ENCODE peak calls at places on chromosomes 11 and 22, in seven cellular contexts. C is stimulated activated CD4-positive, alpha-beta T cell treated with anti-CD3 and anti-CD28 coated beads, Interleukin-12 subunit alpha, Interleukin-12 subunit beta, amount 100 ng/mL, for 24 hours; L is hypothalamus; R is heart right ventricle; A is WERI-Rb-1; M is GM19239; V is T-helper 17 cell. P is an unnamed sample.

GRCh38 chr11:33540946-33541915 is 159.4 kb downstream of the C11orf91 start:
- DNase-seq in C (no peak), L (no peak), R (no peak), A (no peak), M (no peak), V (no peak), P (no peak)

GRCh38 chr11:32006799-32007388 is 84.0 kb upstream of the RCN1 start:
- DNase-seq in C (no peak), L (no peak), R (peak; percentile 6), A (peak; percentile 18), M (peak; percentile 20), V (no peak), P (peak; percentile 7)

GRCh38 chr11:119684361-119685072 is 44.5 kb downstream of the NECTIN1 start:
- DNase-seq in C (no peak), L (no peak), R (no peak), A (no peak), M (no peak), V (no peak), P (no peak)

GRCh38 chr22:38799265-38800002 is 5.5 kb upstream of the DNAL4 start:
- DNase-seq in C (no peak), L (no peak), R (no peak), A (no peak), M (no peak), V (no peak), P (no peak)

GRCh38 chr11:61362542-61362875 is 335 bp downstream of the TMEM138 start:
- DNase-seq in C (no peak), L (no peak), R (no peak), A (peak; percentile 25), M (no peak), V (peak; percentile 14), P (no peak)

GRCh38 chr11:13152264-13152663 is 125.3 kb upstream of the BMAL1 start:
- DNase-seq in C (no peak), L (no peak), R (no peak), A (no peak), M (no peak), V (no peak), P (no peak)

GRCh38 chr11:86802601-86803051 is 2.3 kb downstream of the PRSS23 start:
- DNase-seq in C (no peak), L (no peak), R (no peak), A (peak; percentile 66), M (no peak), V (no peak), P (no peak)

GRCh38 chr11:111320728-111321568 is 22.6 kb downstream of the POU2AF3 start:
- DNase-seq in C (no peak), L (no peak), R (no peak), A (no peak), M (no peak), V (no peak), P (no peak)

GRCh38 chr22:29306175-29306829 is at the start of gene GAS2L1:
- DNase-seq in C (no peak), L (peak; percentile 57), R (peak; percentile 89), A (peak; percentile 94), M (no peak), V (no peak), P (peak; percentile 21)

GRCh38 chr11:45275823-45276222 is 10.3 kb downstream of the SYT13 start:
- DNase-seq in C (no peak), L (no peak), R (no peak), A (no peak), M (no peak), V (no peak), P (peak; percentile 10)

GRCh38 chr11:441418-442274 is at the start of gene ANO9:
- DNase-seq in C (peak; percentile 23), L (no peak), R (no peak), A (peak; percentile 49), M (peak; percentile 96), V (peak; percentile 51), P (no peak)

GRCh38 chr11:75126564-75126963 is 24.3 kb upstream of the SLCO2B1 start:
- DNase-seq in C (no peak), L (no peak), R (no peak), A (no peak), M (no peak), V (no peak), P (no peak)

GRCh38 chr11:47152953-47153950 is 23.4 kb downstream of the ARFGAP2 start:
- DNase-seq in C (peak; percentile 31), L (peak; percentile 47), R (peak; percentile 77), A (peak; percentile 77), M (peak; percentile 72), V (peak; percentile 42), P (no peak)

GRCh38 chr11:7571640-7572000 is 57.8 kb downstream of the PPFIBP2 start:
- DNase-seq in C (no peak), L (no peak), R (peak; percentile 64), A (peak; percentile 78), M (no peak), V (no peak), P (no peak)

GRCh38 chr11:63710476-63711217 is 29.3 kb downstream of the RTN3 start:
- DNase-seq in C (no peak), L (no peak), R (no peak), A (no peak), M (no peak), V (no peak), P (peak; percentile 96)

P was measured in AG09309.